ENCODE peak calls at places on chromosome X, in six cellular contexts. X is H54, V is AG08396, S is M059J, I is prostate gland, J is ACHN. C is an unnamed sample.

GRCh38 chrX:10178866-10179463 is 22.2 kb downstream of the CLCN4 start:
- DNase-seq in I (no peak), S (no peak), V (no peak), X (no peak), J (no peak), C (no peak)

GRCh38 chrX:78555401-78555980 is 103.6 kb downstream of the RTL3 start:
- DNase-seq in V (no peak), I (no peak), S (peak), J (peak), X (no peak), C (no peak)

GRCh38 chrX:926070-926469 is 286.4 kb downstream of the CRLF2 start:
- DNase-seq in X (no peak), J (no peak), I (no peak), S (no peak), V (no peak), C (no peak)

GRCh38 chrX:39875834-39876625 is 221.7 kb downstream of the BCOR start:
- DNase-seq in J (no peak), X (no peak), V (no peak), S (no peak), I (peak), C (no peak)

GRCh38 chrX:152904151-152905080 is 6.5 kb downstream of the ZNF185 start:
- DNase-seq in S (peak), X (peak), V (peak), I (no peak), J (peak), C (no peak)

GRCh38 chrX:131271274-131271673 is 17.8 kb downstream of the IGSF1 start:
- DNase-seq in V (no peak), I (no peak), X (no peak), S (no peak), J (no peak), C (no peak)

GRCh38 chrX:79573760-79574159 is 206.6 kb upstream of the ITM2A start:
- DNase-seq in S (no peak), V (no peak), X (no peak), J (no peak), I (no peak), C (no peak)

GRCh38 chrX:63128509-63128908 is 222.6 kb downstream of the SPIN4 start:
- DNase-seq in S (peak), X (no peak), J (peak), I (no peak), V (no peak), C (no peak)

GRCh38 chrX:17521871-17522693 is 147.1 kb downstream of the NHS start:
- DNase-seq in S (peak), X (peak), I (no peak), J (peak), V (peak), C (no peak)

GRCh38 chrX:40434443-40434842 is 146.3 kb upstream of the ATP6AP2 start:
- DNase-seq in S (no peak), I (peak), J (no peak), V (no peak), X (no peak), C (no peak)

GRCh38 chrX:48558270-48558669 is 16.0 kb upstream of the RBM3 start:
- DNase-seq in J (peak), I (no peak), S (peak), V (peak), X (peak), C (no peak)

GRCh38 chrX:2371026-2371778 is 129.6 kb downstream of the DHRSX start:
- DNase-seq in J (no peak), I (no peak), X (no peak), S (no peak), V (no peak), C (no peak)

GRCh38 chrX:64176876-64177275 is 28.6 kb downstream of the AMER1 start:
- DNase-seq in X (no peak), I (no peak), S (no peak), J (no peak), V (no peak), C (no peak)

GRCh38 chrX:27976284-27976683 is 5.0 kb downstream of the DCAF8L1 start:
- DNase-seq in X (no peak), V (no peak), I (no peak), J (no peak), S (no peak), C (no peak)

GRCh38 chrX:149493567-149494562 is 11.2 kb downstream of the IDS start:
- DNase-seq in I (no peak), X (no peak), S (peak), V (no peak), J (peak), C (no peak)

GRCh38 chrX:115616943-115617563 is 56.1 kb downstream of the PLS3 start:
- DNase-seq in S (peak), X (peak), J (peak), I (no peak), V (peak), C (peak)

GRCh38 chrX:134547047-134547679 is 87.2 kb downstream of the HPRT1 start:
- DNase-seq in J (no peak), V (no peak), S (no peak), X (no peak), I (no peak), C (no peak)

GRCh38 chrX:154485150-154486051 is 1.0 kb downstream of the UBL4A start:
- DNase-seq in V (no peak), I (no peak), S (no peak), X (no peak), J (no peak), C (no peak)

GRCh38 chrX:99184153-99184552 is 1225.9 kb downstream of the PCDH19 start:
- DNase-seq in J (no peak), X (no peak), I (no peak), V (no peak), S (no peak), C (no peak)

GRCh38 chrX:37904833-37905232 is 57.5 kb upstream of the DYNLT3 start:
- DNase-seq in S (peak), J (no peak), I (no peak), V (no peak), X (no peak), C (no peak)

GRCh38 chrX:18973527-18974192 is 10.3 kb downstream of the PHKA2 start:
- DNase-seq in I (no peak), X (no peak), J (no peak), V (no peak), S (peak), C (no peak)

GRCh38 chrX:64186974-64187761 is 18.3 kb downstream of the AMER1 start:
- DNase-seq in J (no peak), S (no peak), I (no peak), V (no peak), X (no peak), C (no peak)

GRCh38 chrX:42946544-42947223 is 168.7 kb upstream of the PPP1R2C start:
- DNase-seq in I (no peak), S (no peak), V (no peak), J (no peak), X (no peak), C (no peak)

GRCh38 chrX:121008920-121009319 is 23.4 kb upstream of the CT47A1 start:
- DNase-seq in S (no peak), V (no peak), I (no peak), J (no peak), X (no peak), C (no peak)